ENCODE peak calls at places on chromosomes 6 and 20, in eight cellular contexts. T, R, M, K, B, Z, G and A are unnamed samples.

GRCh38 chr6:46469021-46469420 is 22.2 kb downstream of the RCAN2 start:
- DNase-seq in R (no peak), Z (no peak), M (no peak), K (no peak), T (no peak), G (no peak), B (no peak), A (no peak)

GRCh38 chr6:31922942-31923341 is 4.6 kb upstream of the C2 start:
- DNase-seq in B (no peak), R (no peak), G (no peak), T (no peak), M (no peak), Z (no peak), K (no peak), A (no peak)

GRCh38 chr20:10793741-10794140 is 119.9 kb upstream of the JAG1 start:
- DNase-seq in K (no peak), T (no peak), B (no peak), G (peak), Z (no peak), R (no peak), M (no peak), A (no peak)

GRCh38 chr6:15363523-15364400 is 117.9 kb downstream of the JARID2 start:
- DNase-seq in M (no peak), T (no peak), R (no peak), Z (no peak), K (no peak), G (no peak), B (no peak), A (no peak)

GRCh38 chr20:1420066-1420465 is 27.2 kb upstream of the FKBP1A start:
- DNase-seq in K (no peak), R (no peak), T (no peak), B (no peak), G (no peak), Z (no peak), M (no peak), A (no peak)

GRCh38 chr6:105170066-105170465 is 9.7 kb downstream of the POPDC3 start:
- DNase-seq in B (no peak), Z (no peak), R (no peak), G (no peak), M (peak), T (no peak), K (no peak), A (no peak)

GRCh38 chr6:21595951-21596378 is 2.4 kb downstream of the SOX4 start:
- DNase-seq in Z (no peak), R (no peak), T (no peak), K (peak), G (no peak), B (no peak), M (no peak), A (no peak)

GRCh38 chr6:157343732-157344131 is 20.4 kb upstream of the TMEM242 start:
- DNase-seq in R (no peak), K (no peak), B (no peak), G (no peak), T (no peak), M (no peak), Z (no peak), A (no peak)

GRCh38 chr6:13741358-13741757 is 29.7 kb upstream of the RANBP9 start:
- DNase-seq in G (no peak), T (no peak), K (no peak), Z (no peak), R (no peak), B (no peak), M (no peak), A (no peak)

GRCh38 chr20:50101281-50101680 is 11.7 kb downstream of the UBE2V1 start:
- DNase-seq in B (no peak), Z (no peak), G (no peak), R (no peak), K (no peak), M (no peak), T (no peak), A (no peak)

GRCh38 chr20:21124190-21124589 is 1.7 kb upstream of the KIZ start:
- DNase-seq in Z (no peak), B (no peak), M (no peak), K (no peak), R (no peak), G (no peak), T (no peak), A (no peak)

GRCh38 chr6:160269771-160270170 is 11.2 kb upstream of the SLC22A2 start:
- DNase-seq in G (no peak), Z (no peak), T (no peak), M (no peak), B (no peak), K (no peak), R (no peak), A (no peak)

DNA sequence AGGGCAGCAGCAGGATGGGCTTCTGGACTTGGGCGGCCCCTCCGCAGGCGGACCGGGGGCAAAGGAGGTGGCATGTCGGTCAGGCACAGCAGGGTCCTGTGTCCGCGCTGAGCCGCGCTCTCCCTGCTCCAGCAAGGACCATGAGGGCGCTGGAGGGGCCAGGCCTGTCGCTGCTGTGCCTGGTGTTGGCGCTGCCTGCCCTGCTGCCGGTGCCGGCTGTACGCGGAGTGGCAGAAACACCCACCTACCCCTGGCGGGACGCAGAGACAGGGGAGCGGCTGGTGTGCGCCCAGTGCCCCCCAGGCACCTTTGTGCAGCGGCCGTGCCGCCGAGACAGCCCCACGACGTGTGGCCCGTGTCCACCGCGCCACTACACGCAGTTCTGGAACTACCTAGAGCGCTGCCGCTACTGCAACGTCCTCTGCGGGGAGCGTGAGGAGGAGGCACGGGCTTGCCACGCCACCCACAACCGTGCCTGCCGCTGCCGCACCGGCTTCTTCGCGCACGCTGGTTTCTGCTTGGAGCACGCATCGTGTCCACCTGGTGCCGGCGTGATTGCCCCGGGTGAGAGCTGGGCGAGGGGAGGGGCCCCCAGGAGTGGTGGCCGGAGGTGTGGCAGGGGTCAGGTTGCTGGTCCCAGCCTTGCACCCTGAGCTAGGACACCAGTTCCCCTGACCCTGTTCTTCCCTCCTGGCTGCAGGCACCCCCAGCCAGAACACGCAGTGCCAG is at the start of gene TNFRSF6B:
- DNase-seq in M (no peak), Z (peak), K (peak), R (peak), G (peak), B (no peak), T (no peak), A (no peak)
- TF ChIP-seq POLR2A in M (no peak), Z (no peak), K (no peak), R (peak), G (peak), B (no peak), T (no peak), A (no peak)

DNA sequence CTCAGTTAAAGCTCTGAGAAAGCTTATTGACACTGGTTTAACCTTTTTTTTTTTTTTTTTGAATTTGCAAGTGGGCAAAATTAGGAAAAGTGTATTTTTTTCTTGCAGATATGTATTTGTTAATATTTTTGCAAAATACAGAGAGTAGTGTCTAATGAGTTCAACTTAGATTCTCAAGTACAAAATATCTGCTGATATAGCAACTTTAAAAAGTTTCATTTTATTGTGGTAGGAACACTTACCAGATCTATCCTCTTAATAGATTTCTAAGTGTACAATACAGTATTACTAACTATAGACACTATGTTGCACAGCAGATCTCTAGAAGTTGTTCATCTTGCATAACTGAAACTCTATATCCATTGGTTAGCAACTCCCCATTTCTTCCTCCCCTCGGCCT is 30.9 kb upstream of the HDDC2 start:
- DNase-seq in M (no peak), T (no peak), K (no peak), G (no peak), B (no peak), R (no peak), Z (no peak), A (no peak)
- TF ChIP-seq POLR2A in M (no peak), T (no peak), K (no peak), G (no peak), B (no peak), R (no peak), Z (no peak), A (no peak)

DNA sequence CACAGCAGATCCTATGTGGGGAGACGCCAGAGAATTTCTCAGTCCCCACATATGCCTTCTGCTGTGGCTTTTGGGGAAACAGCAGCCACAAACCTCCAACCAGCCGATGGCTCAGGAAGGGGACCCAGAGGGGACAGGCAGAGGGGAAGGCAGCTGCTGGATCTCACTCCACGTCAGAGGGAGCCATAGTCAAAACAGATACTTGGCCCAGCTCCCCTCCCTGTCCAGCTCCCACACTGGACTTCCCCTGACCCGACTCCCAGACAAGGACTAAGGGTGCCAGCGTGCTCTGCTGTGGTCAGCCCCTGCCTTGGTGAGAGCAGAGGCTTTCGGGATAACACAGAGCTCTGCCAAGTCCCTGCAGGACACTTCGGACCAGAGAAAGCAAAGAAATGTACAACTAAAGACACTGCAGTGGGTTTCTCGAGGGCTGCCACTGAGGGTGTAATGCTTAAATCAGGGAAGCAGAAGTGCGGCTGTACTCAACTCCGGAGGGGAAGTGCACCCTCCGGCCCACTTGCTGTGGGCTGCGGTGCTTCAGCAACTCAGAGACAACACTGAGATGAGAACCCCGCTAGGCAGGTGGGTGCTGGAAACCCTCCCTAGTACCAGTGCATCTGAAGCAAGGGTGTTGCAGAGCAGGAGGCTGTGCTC is 47.2 kb downstream of the RRBP1 start:
- DNase-seq in T (no peak), K (peak), Z (no peak), R (no peak), B (no peak), G (no peak), M (no peak), A (no peak)
- TF ChIP-seq POLR2A in T (no peak), K (no peak), Z (no peak), R (no peak), B (no peak), G (no peak), M (no peak), A (no peak)

GRCh38 chr20:34829191-34829590 is 3.7 kb upstream of the NCOA6 start:
- DNase-seq in T (no peak), Z (no peak), M (no peak), K (no peak), B (peak), G (no peak), R (no peak), A (no peak)

GRCh38 chr20:34820805-34821578 is 4.5 kb downstream of the NCOA6 start:
- DNase-seq in K (no peak), T (no peak), G (no peak), B (no peak), M (no peak), R (no peak), Z (no peak), A (no peak)

GRCh38 chr20:34824861-34825529 is 456 bp downstream of the NCOA6 start:
- DNase-seq in R (peak), Z (peak), B (peak), M (peak), T (no peak), K (peak), G (peak), A (peak)

GRCh38 chr20:34824026-34824860 is 1.2 kb downstream of the NCOA6 start:
- DNase-seq in G (peak), Z (peak), K (peak), T (no peak), B (peak), R (peak), M (peak), A (peak)

GRCh38 chr20:34825530-34826362 is at the start of gene NCOA6:
- DNase-seq in G (peak), Z (peak), K (peak), M (peak), T (peak), B (peak), R (peak), A (peak)
- TF ChIP-seq POLR2A in G (peak), Z (no peak), K (no peak), M (no peak), T (no peak), B (peak), R (no peak), A (peak)

GRCh38 chr20:63626424-63627128 is at the start of gene GMEB2:
- DNase-seq in R (peak), K (peak), G (peak), B (no peak), T (no peak), Z (peak), M (no peak), A (peak)
- TF ChIP-seq POLR2A in R (peak), K (peak), G (peak), B (peak), T (peak), Z (peak), M (no peak), A (peak)